ENCODE peak calls at places on chromosomes 16 and 17, in six cellular contexts. C, S, J, F, N and H are unnamed samples.

GRCh38 chr16:19879241-19879792 is 5.3 kb downstream of the GPRC5B start:
- DNase-seq in C (no peak), S (peak; percentile 39), J (no peak), F (peak; percentile 84), N (peak; percentile 83), H (no peak)

GRCh38 chr16:3143598-3144330 is 8.9 kb downstream of the ZNF213 start:
- DNase-seq in C (no peak), S (no peak), J (no peak), F (no peak), N (no peak), H (no peak)

GRCh38 chr17:49230636-49231562 is at the start of gene PHOSPHO1:
- DNase-seq in C (no peak), S (peak; percentile 30), J (peak; percentile 70), F (peak; percentile 75), N (peak; percentile 62), H (peak; percentile 83)

GRCh38 chr16:3963203-3963602 is 82.7 kb upstream of the CREBBP start:
- DNase-seq in C (no peak), S (no peak), J (no peak), F (no peak), N (no peak), H (peak; percentile 22)

GRCh38 chr16:68737046-68737729 is at the start of gene CDH1:
- DNase-seq in C (no peak), S (no peak), J (peak; percentile 32), F (no peak), N (no peak), H (no peak)

GRCh38 chr17:1829189-1829578 is 518 bp downstream of the SMYD4 start:
- DNase-seq in C (no peak), S (no peak), J (no peak), F (peak; percentile 11), N (no peak), H (peak; percentile 30)

GRCh38 chr16:59878479-59878878 is 1144.4 kb upstream of the GOT2 start:
- DNase-seq in C (no peak), S (peak; percentile 28), J (no peak), F (peak; percentile 92), N (no peak), H (peak; percentile 20)

GRCh38 chr16:3825940-3826339 is 54.6 kb downstream of the CREBBP start:
- DNase-seq in C (no peak), S (no peak), J (no peak), F (no peak), N (no peak), H (no peak)

GRCh38 chr17:45341389-45342158 is 24.8 kb upstream of the MAP3K14 start:
- DNase-seq in C (no peak), S (no peak), J (no peak), F (peak; percentile 90), N (no peak), H (peak; percentile 96)

GRCh38 chr17:45869676-45870341 is 24.5 kb upstream of the MAPT start:
- DNase-seq in C (no peak), S (no peak), J (no peak), F (no peak), N (no peak), H (no peak)

GRCh38 chr17:51852603-51853002 is 305.9 kb downstream of the CA10 start:
- DNase-seq in C (no peak), S (no peak), J (no peak), F (no peak), N (no peak), H (no peak)

GRCh38 chr17:21174186-21174585 is 39.8 kb downstream of the TMEM11 start:
- DNase-seq in C (no peak), S (no peak), J (no peak), F (no peak), N (no peak), H (no peak)